ENCODE peak calls at places on chromosomes 7 and 10, in ten cellular contexts. I is adrenal gland, K is tibial nerve, S is gastrocnemius medialis, C is transverse colon, R is heart left ventricle, B is IMR-90, H is A549, D is thyroid gland, Q is HepG2. Y is an unnamed sample.

GRCh38 chr10:601356-601963 is 88.0 kb downstream of the DIP2C start:
- DNase-seq in C (no peak), B (no peak), Q (no peak), K (no peak), R (no peak), D (no peak), S (no peak), H (no peak), I (no peak), Y (no peak)

GRCh38 chr7:133633055-133633454 is 380.2 kb downstream of the EXOC4 start:
- DNase-seq in D (no peak), C (no peak), S (no peak), I (no peak), K (no peak), R (no peak), B (peak), H (peak), Q (no peak), Y (peak)

GRCh38 chr10:120459185-120459584 is 2.2 kb downstream of the PLPP4 start:
- DNase-seq in I (no peak), D (no peak), C (no peak), Q (no peak), R (no peak), K (no peak), B (no peak), S (no peak), H (no peak), Y (no peak)

GRCh38 chr10:121579656-121580055 is 18.6 kb downstream of the FGFR2 start:
- DNase-seq in I (no peak), K (no peak), D (peak), H (no peak), S (no peak), B (no peak), R (no peak), Q (no peak), C (no peak), Y (no peak)

GRCh38 chr7:47435889-47436312 is 146.0 kb downstream of the TNS3 start:
- DNase-seq in C (peak), S (peak), Q (peak), H (peak), I (peak), R (peak), B (peak), K (peak), D (peak), Y (peak)

GRCh38 chr7:151131622-151132293 is 35.7 kb downstream of the GBX1 start:
- DNase-seq in S (no peak), R (no peak), I (no peak), B (no peak), Q (no peak), C (no peak), H (no peak), D (no peak), K (no peak), Y (no peak)

GRCh38 chr10:43863859-43864591 is 215.3 kb upstream of the ZNF32 start:
- DNase-seq in Q (peak), S (peak), I (peak), C (peak), H (no peak), B (peak), D (no peak), R (peak), K (no peak), Y (no peak)

GRCh38 chr7:94394399-94395140 is at the start of gene COL1A2:
- DNase-seq in D (peak), S (peak), C (peak), K (peak), Q (no peak), I (peak), B (peak), R (peak), H (no peak), Y (no peak)

GRCh38 chr7:45402480-45403218 is 171.5 kb upstream of the ADCY1 start:
- DNase-seq in C (no peak), H (no peak), B (peak), K (peak), I (no peak), R (no peak), D (no peak), Q (no peak), S (no peak), Y (peak)

GRCh38 chr10:126561499-126562208 is 108.8 kb downstream of the C10orf90 start:
- DNase-seq in S (no peak), K (no peak), C (no peak), D (peak), B (no peak), R (no peak), I (no peak), H (no peak), Q (no peak), Y (no peak)

GRCh38 chr7:14891289-14891688 is 11.3 kb downstream of the DGKB start:
- DNase-seq in D (no peak), R (no peak), I (no peak), H (no peak), K (no peak), C (no peak), S (no peak), Q (no peak), B (no peak), Y (no peak)

GRCh38 chr7:26508917-26509316 is 217.3 kb downstream of the SNX10 start:
- DNase-seq in R (no peak), C (no peak), H (no peak), B (no peak), S (no peak), D (no peak), Q (no peak), K (no peak), I (no peak), Y (no peak)

GRCh38 chr7:35726654-35727053 is 31.7 kb upstream of the HERPUD2 start:
- DNase-seq in K (no peak), H (no peak), R (no peak), S (no peak), C (no peak), B (no peak), I (no peak), D (no peak), Q (no peak), Y (no peak)

GRCh38 chr7:35725280-35725680 is 30.3 kb upstream of the HERPUD2 start:
- DNase-seq in H (no peak), B (no peak), R (no peak), K (no peak), Q (peak), C (peak), D (peak), I (no peak), S (no peak), Y (peak)

GRCh38 chr7:35728412-35729060 is 33.6 kb upstream of the HERPUD2 start:
- DNase-seq in C (no peak), K (no peak), S (no peak), B (no peak), D (no peak), Q (no peak), H (no peak), I (no peak), R (no peak), Y (peak)

GRCh38 chr7:35729061-35729783 is 34.3 kb upstream of the HERPUD2 start:
- DNase-seq in K (no peak), R (no peak), S (no peak), D (no peak), C (peak), I (no peak), Q (no peak), H (no peak), B (no peak), Y (peak)

GRCh38 chr7:35727571-35727970 is 32.6 kb upstream of the HERPUD2 start:
- DNase-seq in K (no peak), D (no peak), I (no peak), R (no peak), C (no peak), Q (no peak), S (no peak), H (no peak), B (no peak), Y (peak)
- TF ChIP-seq POLR2A in K (no peak), D (no peak), I (no peak), R (no peak), C (no peak), Q (no peak), S (no peak), H (no peak), B (no peak), Y (no peak)

DNA sequence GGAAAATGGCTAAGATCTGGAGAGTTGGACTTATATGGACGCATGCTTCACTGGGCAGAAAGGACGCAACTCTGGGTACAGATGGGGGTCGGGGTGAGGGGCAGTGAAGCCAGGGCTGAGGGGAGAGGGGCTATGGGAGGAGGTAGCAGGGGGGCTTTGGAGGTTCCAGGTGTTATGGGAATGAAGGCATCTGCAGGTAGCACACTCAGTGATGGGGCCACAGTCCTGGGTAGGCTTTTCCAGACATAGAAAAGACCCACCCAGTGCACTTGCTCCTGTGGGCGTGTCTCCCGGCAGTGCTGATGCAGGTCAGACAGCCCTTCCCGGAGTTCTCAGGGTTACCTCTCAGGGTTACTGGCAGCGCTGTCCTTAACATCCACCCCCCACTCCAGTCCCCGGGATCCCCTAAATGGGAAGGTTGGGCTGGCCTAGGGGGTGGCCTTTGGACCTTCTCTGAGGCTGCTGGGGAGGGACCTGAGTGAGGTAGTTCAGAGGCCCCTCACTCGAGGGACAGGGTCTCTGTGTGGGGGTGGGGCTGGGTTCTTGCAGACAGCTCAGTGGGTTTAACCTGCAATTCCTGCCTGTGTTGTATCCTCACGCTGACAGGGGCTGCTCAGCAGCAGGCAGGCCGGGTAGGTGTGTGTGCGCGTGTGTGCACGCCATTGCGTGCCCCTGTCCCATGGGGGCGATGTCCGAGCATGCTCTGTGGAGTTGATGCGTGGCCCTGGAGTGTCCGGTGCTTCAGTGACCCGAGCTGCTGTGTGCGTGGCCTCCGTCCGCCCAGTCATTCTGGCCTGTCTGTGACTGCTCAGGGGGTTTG is 6.2 kb downstream of the ZYX start:
- DNase-seq in B (no peak), K (no peak), S (no peak), R (no peak), H (no peak), C (no peak), D (no peak), Q (no peak), I (no peak), Y (no peak)
- TF ChIP-seq CTCF in B (peak), K (no peak), S (no peak), R (no peak), H (no peak), C (no peak), D (no peak), Q (peak), I (no peak), Y (no peak)

GRCh38 chr7:149423441-149423970 is 37.4 kb downstream of the ZNF777 start:
- DNase-seq in Q (no peak), B (no peak), I (no peak), R (no peak), S (no peak), H (no peak), D (peak), C (no peak), K (no peak), Y (no peak)

GRCh38 chr7:149422914-149423285 is 38.0 kb downstream of the ZNF777 start:
- DNase-seq in H (no peak), I (peak), D (peak), C (peak), B (no peak), S (no peak), Q (no peak), K (no peak), R (peak), Y (no peak)

GRCh38 chr7:149427096-149427680 is 33.7 kb downstream of the ZNF777 start:
- DNase-seq in K (no peak), B (no peak), H (no peak), S (no peak), I (no peak), R (no peak), Q (no peak), C (no peak), D (no peak), Y (no peak)

GRCh38 chr7:149420006-149420405 is 40.9 kb downstream of the ZNF777 start:
- DNase-seq in Q (no peak), R (no peak), K (no peak), I (no peak), H (no peak), C (no peak), S (no peak), B (no peak), D (no peak), Y (no peak)

GRCh38 chr7:149422065-149422913 is 38.6 kb downstream of the ZNF777 start:
- DNase-seq in D (peak), I (peak), B (peak), R (peak), Q (peak), C (peak), K (no peak), S (no peak), H (peak), Y (peak)
- TF ChIP-seq POLR2A in D (no peak), I (no peak), B (no peak), R (no peak), Q (peak), C (peak), K (no peak), S (no peak), H (peak), Y (no peak)

DNA sequence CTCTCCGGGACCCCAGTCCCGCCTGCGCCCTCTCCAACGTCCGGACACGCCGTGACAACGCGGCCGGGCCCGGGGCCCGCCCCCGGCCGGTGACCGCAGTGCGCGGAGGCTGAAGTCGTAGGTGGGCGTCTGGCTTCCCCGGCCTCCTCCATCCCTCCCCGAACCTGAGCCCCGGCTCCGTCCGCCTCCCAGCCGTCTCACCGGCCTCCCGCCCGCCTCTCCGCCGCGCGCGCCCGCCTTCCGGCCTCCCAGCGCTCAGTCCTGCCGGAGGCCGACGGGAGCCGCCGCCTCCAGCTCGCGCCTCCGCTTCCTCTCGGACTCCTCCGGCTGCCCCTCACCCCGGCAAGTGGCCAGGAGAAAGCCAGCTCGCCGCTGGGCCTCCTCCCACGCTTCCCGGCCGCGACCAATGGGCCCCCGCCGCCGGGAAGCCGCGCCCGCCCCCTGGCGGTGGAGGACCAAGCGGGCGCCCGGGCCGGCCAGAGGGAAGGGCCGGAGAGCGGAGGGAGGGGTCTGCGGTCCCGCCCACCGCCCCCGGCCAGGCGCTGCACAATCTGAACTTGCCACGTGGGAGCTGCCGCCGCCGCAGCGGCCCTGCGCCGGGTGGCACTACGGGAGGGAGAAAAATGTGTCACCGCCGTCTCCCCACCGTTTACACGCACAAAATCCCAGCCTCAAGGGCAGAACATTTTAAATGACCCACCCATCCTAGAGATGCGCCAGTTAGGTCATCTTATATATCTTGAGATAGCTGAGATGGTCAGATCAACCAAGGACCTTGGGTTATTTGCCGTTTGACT is at the start of gene FAM3C:
- DNase-seq in Q (peak), R (peak), D (peak), S (peak), I (peak), C (peak), K (peak), H (peak), B (peak), Y (peak)
- TF ChIP-seq CTCF in Q (peak), R (peak), D (peak), S (peak), I (peak), C (peak), K (peak), H (peak), B (peak), Y (peak)

GRCh38 chr7:143380646-143381426 is at the start of gene ZYX:
- DNase-seq in D (peak), Q (peak), I (peak), R (peak), S (peak), C (peak), B (peak), H (peak), K (peak), Y (peak)
- TF ChIP-seq POLR2A in D (peak), Q (peak), I (peak), R (peak), S (peak), C (peak), B (peak), H (peak), K (peak), Y (peak)

Y was measured in NB4.